ENCODE peak calls at places on chromosomes 11 and 22, in eight cellular contexts. One of them, this sample, is unnamed.

GRCh38 chr11:128949791-128950454 is 7.3 kb upstream of the TP53AIP1 start:
- DNase-seq in mesenchymal stem cell: peak; percentile 18
- DNase-seq in hepatocyte: no peak
- DNase-seq in kidney: no peak
- DNase-seq in right cardiac atrium: no peak
- DNase-seq in ovary: no peak
- DNase-seq in SK-N-SH: no peak
- DNase-seq in endodermal cell: no peak
- DNase-seq in this sample: no peak

GRCh38 chr22:49775191-49776052 is 52.3 kb downstream of the BRD1 start:
- DNase-seq in hepatocyte: no peak
- DNase-seq in mesenchymal stem cell: no peak
- DNase-seq in SK-N-SH: no peak
- DNase-seq in endodermal cell: no peak
- DNase-seq in right cardiac atrium: peak; percentile 59
- DNase-seq in kidney: peak; percentile 53
- DNase-seq in ovary: no peak
- DNase-seq in this sample: no peak

GRCh38 chr11:59102259-59102765 is 4.7 kb upstream of the FAM111B start:
- DNase-seq in hepatocyte: peak; percentile 78
- DNase-seq in SK-N-SH: no peak
- DNase-seq in right cardiac atrium: peak; percentile 69
- DNase-seq in endodermal cell: peak; percentile 95
- DNase-seq in mesenchymal stem cell: peak; percentile 63
- DNase-seq in kidney: peak; percentile 71
- DNase-seq in ovary: peak; percentile 11
- DNase-seq in this sample: peak; percentile 32

GRCh38 chr22:46027219-46028068 is 50.5 kb upstream of the WNT7B start:
- DNase-seq in ovary: peak; percentile 84
- DNase-seq in right cardiac atrium: peak; percentile 91
- DNase-seq in kidney: peak; percentile 91
- DNase-seq in hepatocyte: peak; percentile 78
- DNase-seq in mesenchymal stem cell: no peak
- DNase-seq in SK-N-SH: no peak
- DNase-seq in endodermal cell: peak; percentile 72
- DNase-seq in this sample: no peak

GRCh38 chr11:82979824-82980223 is 78.3 kb downstream of the DDIAS start:
- DNase-seq in SK-N-SH: no peak
- DNase-seq in right cardiac atrium: no peak
- DNase-seq in kidney: no peak
- DNase-seq in ovary: no peak
- DNase-seq in mesenchymal stem cell: no peak
- DNase-seq in endodermal cell: no peak
- DNase-seq in hepatocyte: no peak
- DNase-seq in this sample: no peak

GRCh38 chr11:47109882-47110281 is 66.8 kb downstream of the ARFGAP2 start:
- DNase-seq in SK-N-SH: no peak
- DNase-seq in ovary: no peak
- DNase-seq in endodermal cell: no peak
- DNase-seq in right cardiac atrium: no peak
- DNase-seq in mesenchymal stem cell: no peak
- DNase-seq in kidney: no peak
- DNase-seq in hepatocyte: no peak
- DNase-seq in this sample: no peak

GRCh38 chr22:38844661-38845367 is 986 bp upstream of the NPTXR start:
- DNase-seq in hepatocyte: no peak
- DNase-seq in ovary: no peak
- DNase-seq in SK-N-SH: no peak
- DNase-seq in kidney: no peak
- DNase-seq in mesenchymal stem cell: peak; percentile 5
- DNase-seq in right cardiac atrium: peak; percentile 23
- DNase-seq in endodermal cell: no peak
- DNase-seq in this sample: no peak

GRCh38 chr11:36945384-36945783 is 347.3 kb upstream of the RAG2 start:
- DNase-seq in endodermal cell: no peak
- DNase-seq in mesenchymal stem cell: peak; percentile 11
- DNase-seq in hepatocyte: peak; percentile 19
- DNase-seq in right cardiac atrium: no peak
- DNase-seq in ovary: no peak
- DNase-seq in kidney: no peak
- DNase-seq in SK-N-SH: peak; percentile 19
- DNase-seq in this sample: no peak

GRCh38 chr11:115078461-115079438 is 400.4 kb downstream of the NXPE2 start:
- DNase-seq in endodermal cell: no peak
- DNase-seq in hepatocyte: no peak
- DNase-seq in kidney: no peak
- DNase-seq in mesenchymal stem cell: no peak
- DNase-seq in right cardiac atrium: no peak
- DNase-seq in SK-N-SH: no peak
- DNase-seq in ovary: no peak
- DNase-seq in this sample: no peak

GRCh38 chr22:45413368-45414211 is at the start of the genes RIBC2 and SMC1B:
- DNase-seq in SK-N-SH: no peak
- DNase-seq in hepatocyte: peak; percentile 90
- DNase-seq in ovary: peak; percentile 75
- DNase-seq in mesenchymal stem cell: peak; percentile 84
- DNase-seq in kidney: peak; percentile 81
- DNase-seq in endodermal cell: peak; percentile 93
- DNase-seq in right cardiac atrium: peak; percentile 91
- DNase-seq in this sample: peak; percentile 80

GRCh38 chr11:61480261-61480660 is 28.3 kb upstream of the LRRC10B start:
- DNase-seq in mesenchymal stem cell: no peak
- DNase-seq in kidney: no peak
- DNase-seq in SK-N-SH: no peak
- DNase-seq in right cardiac atrium: no peak
- DNase-seq in endodermal cell: no peak
- DNase-seq in hepatocyte: no peak
- DNase-seq in ovary: no peak
- DNase-seq in this sample: no peak

GRCh38 chr11:126405374-126405773 is 49.9 kb downstream of the ST3GAL4 start:
- DNase-seq in kidney: no peak
- DNase-seq in hepatocyte: no peak
- DNase-seq in SK-N-SH: no peak
- DNase-seq in endodermal cell: no peak
- DNase-seq in right cardiac atrium: no peak
- DNase-seq in ovary: no peak
- DNase-seq in mesenchymal stem cell: no peak
- DNase-seq in this sample: no peak

GRCh38 chr11:36239636-36240035 is 49.6 kb downstream of the COMMD9 start:
- DNase-seq in ovary: no peak
- DNase-seq in right cardiac atrium: no peak
- DNase-seq in SK-N-SH: no peak
- DNase-seq in hepatocyte: no peak
- DNase-seq in kidney: no peak
- DNase-seq in endodermal cell: no peak
- DNase-seq in mesenchymal stem cell: no peak
- DNase-seq in this sample: no peak

GRCh38 chr22:18095101-18095805 is 15.4 kb upstream of the TUBA8 start:
- DNase-seq in SK-N-SH: no peak
- DNase-seq in hepatocyte: no peak
- DNase-seq in ovary: no peak
- DNase-seq in mesenchymal stem cell: no peak
- DNase-seq in kidney: no peak
- DNase-seq in right cardiac atrium: no peak
- DNase-seq in endodermal cell: no peak
- DNase-seq in this sample: no peak

GRCh38 chr11:34235591-34236071 is 122.2 kb downstream of the ABTB2 start:
- DNase-seq in hepatocyte: no peak
- DNase-seq in kidney: no peak
- DNase-seq in SK-N-SH: no peak
- DNase-seq in right cardiac atrium: no peak
- DNase-seq in mesenchymal stem cell: no peak
- DNase-seq in endodermal cell: peak; percentile 70
- DNase-seq in ovary: no peak
- DNase-seq in this sample: no peak

GRCh38 chr11:75966546-75967287 is 151.7 kb downstream of the UVRAG start:
- DNase-seq in SK-N-SH: no peak
- DNase-seq in endodermal cell: no peak
- DNase-seq in kidney: no peak
- DNase-seq in right cardiac atrium: no peak
- DNase-seq in hepatocyte: peak; percentile 19
- DNase-seq in mesenchymal stem cell: peak; percentile 82
- DNase-seq in ovary: no peak
- DNase-seq in this sample: no peak

GRCh38 chr22:50672471-50673230 is at the start of gene SHANK3:
- DNase-seq in endodermal cell: peak; percentile 48
- DNase-seq in SK-N-SH: peak; percentile 48
- DNase-seq in kidney: peak; percentile 86
- DNase-seq in ovary: no peak
- DNase-seq in right cardiac atrium: peak; percentile 90
- DNase-seq in mesenchymal stem cell: no peak
- DNase-seq in hepatocyte: peak; percentile 3
- DNase-seq in this sample: no peak

GRCh38 chr11:102470257-102470656 is 17.7 kb upstream of the TMEM123 start:
- DNase-seq in mesenchymal stem cell: no peak
- DNase-seq in kidney: no peak
- DNase-seq in right cardiac atrium: no peak
- DNase-seq in ovary: no peak
- DNase-seq in SK-N-SH: no peak
- DNase-seq in hepatocyte: no peak
- DNase-seq in endodermal cell: no peak
- DNase-seq in this sample: peak; percentile 73

GRCh38 chr11:2466069-2466801 is 21.4 kb downstream of the KCNQ1 start:
- DNase-seq in ovary: no peak
- DNase-seq in right cardiac atrium: no peak
- DNase-seq in endodermal cell: peak; percentile 17
- DNase-seq in kidney: no peak
- DNase-seq in SK-N-SH: no peak
- DNase-seq in hepatocyte: no peak
- DNase-seq in mesenchymal stem cell: no peak
- DNase-seq in this sample: no peak

GRCh38 chr11:7597620-7598019 is 75.7 kb downstream of the CYB5R2 start:
- DNase-seq in endodermal cell: no peak
- DNase-seq in ovary: no peak
- DNase-seq in right cardiac atrium: no peak
- DNase-seq in mesenchymal stem cell: no peak
- DNase-seq in kidney: peak; percentile 87
- DNase-seq in hepatocyte: peak; percentile 68
- DNase-seq in SK-N-SH: no peak
- DNase-seq in this sample: no peak

GRCh38 chr22:27495325-27495724 is 306.2 kb downstream of the MN1 start:
- DNase-seq in ovary: no peak
- DNase-seq in SK-N-SH: no peak
- DNase-seq in endodermal cell: no peak
- DNase-seq in hepatocyte: no peak
- DNase-seq in mesenchymal stem cell: no peak
- DNase-seq in kidney: no peak
- DNase-seq in right cardiac atrium: no peak
- DNase-seq in this sample: no peak

GRCh38 chr22:42648368-42649260 is 578 bp downstream of the CYB5R3 start:
- DNase-seq in SK-N-SH: no peak
- DNase-seq in mesenchymal stem cell: peak; percentile 52
- DNase-seq in hepatocyte: peak; percentile 79
- DNase-seq in endodermal cell: no peak
- DNase-seq in right cardiac atrium: peak; percentile 88
- DNase-seq in ovary: peak; percentile 62
- DNase-seq in kidney: peak; percentile 87
- DNase-seq in this sample: peak; percentile 41

GRCh38 chr11:1305558-1306056 is 3.8 kb downstream of the TOLLIP start:
- DNase-seq in endodermal cell: peak; percentile 38
- DNase-seq in hepatocyte: peak; percentile 41
- DNase-seq in SK-N-SH: peak; percentile 12
- DNase-seq in right cardiac atrium: peak; percentile 46
- DNase-seq in ovary: no peak
- DNase-seq in kidney: no peak
- DNase-seq in mesenchymal stem cell: no peak
- DNase-seq in this sample: no peak

GRCh38 chr11:88507771-88508557 is 170.4 kb upstream of the CTSC start:
- DNase-seq in hepatocyte: no peak
- DNase-seq in ovary: no peak
- DNase-seq in endodermal cell: no peak
- DNase-seq in kidney: no peak
- DNase-seq in right cardiac atrium: no peak
- DNase-seq in mesenchymal stem cell: peak; percentile 18
- DNase-seq in SK-N-SH: no peak
- DNase-seq in this sample: no peak

GRCh38 chr22:44023404-44024287 is 456 bp upstream of the PARVB start:
- DNase-seq in mesenchymal stem cell: peak; percentile 61
- DNase-seq in right cardiac atrium: peak; percentile 85
- DNase-seq in hepatocyte: peak; percentile 65
- DNase-seq in SK-N-SH: peak; percentile 87
- DNase-seq in ovary: peak; percentile 57
- DNase-seq in endodermal cell: peak; percentile 77
- DNase-seq in kidney: peak; percentile 87
- DNase-seq in this sample: peak; percentile 8

GRCh38 chr11:45089845-45090499 is 56.5 kb upstream of the PRDM11 start:
- DNase-seq in mesenchymal stem cell: peak; percentile 76
- DNase-seq in kidney: peak; percentile 37
- DNase-seq in ovary: no peak
- DNase-seq in SK-N-SH: no peak
- DNase-seq in right cardiac atrium: no peak
- DNase-seq in endodermal cell: peak; percentile 78
- DNase-seq in hepatocyte: no peak
- DNase-seq in this sample: no peak
- H3K4me1 ChIP-seq in mesenchymal stem cell: peaks cover 39% of the 10 kb centered on the region
- H3K4me1 ChIP-seq in kidney: peaks cover 16% of the 10 kb centered on the region
- H3K4me1 ChIP-seq in ovary: peaks cover 8% of the 10 kb centered on the region
- H3K4me1 ChIP-seq in SK-N-SH: peaks cover 9% of the 10 kb centered on the region
- H3K4me1 ChIP-seq in right cardiac atrium: peaks cover 15% of the 10 kb centered on the region
- H3K4me1 ChIP-seq in endodermal cell: no peaks in the 10 kb centered on the region
- H3K4me1 ChIP-seq in hepatocyte: peaks cover 15% of the 10 kb centered on the region
- H3K4me1 ChIP-seq in this sample: peaks cover 12% of the 10 kb centered on the region

DNA sequence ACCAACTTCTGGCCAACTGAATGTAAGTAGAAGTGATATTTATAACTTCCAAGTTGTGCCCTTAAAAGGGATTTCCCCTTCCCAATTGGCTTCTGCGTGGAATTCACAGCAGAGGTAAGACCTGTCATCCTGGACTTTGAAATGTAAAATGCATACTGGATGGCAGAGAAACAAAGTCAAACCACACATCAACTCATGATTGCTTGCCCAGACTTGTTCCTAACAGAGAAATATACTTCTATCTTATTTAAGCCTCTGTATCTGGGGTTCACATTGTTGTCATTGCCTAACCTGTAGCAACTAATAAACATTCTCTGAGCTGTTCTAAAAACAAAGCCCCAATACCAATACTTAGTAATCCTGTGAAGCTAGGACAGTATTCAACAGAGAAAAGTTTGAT is 6.2 kb downstream of the ME3 start:
- DNase-seq in right cardiac atrium: no peak
- DNase-seq in endodermal cell: no peak
- DNase-seq in kidney: no peak
- DNase-seq in ovary: no peak
- DNase-seq in hepatocyte: no peak
- DNase-seq in SK-N-SH: no peak
- DNase-seq in mesenchymal stem cell: no peak
- DNase-seq in this sample: no peak
- H3K27ac ChIP-seq in right cardiac atrium: no peak overlapping the region
- H3K27ac ChIP-seq in endodermal cell: no peak overlapping the region
- H3K27ac ChIP-seq in kidney: no peak overlapping the region
- H3K27ac ChIP-seq in ovary: no peak overlapping the region
- H3K27ac ChIP-seq in hepatocyte: no peak overlapping the region
- H3K27ac ChIP-seq in SK-N-SH: no peak overlapping the region
- H3K27ac ChIP-seq in mesenchymal stem cell: no peak overlapping the region
- H3K27ac ChIP-seq in this sample: no peak overlapping the region

GRCh38 chr11:4186464-4187054 is 92.0 kb downstream of the RRM1 start:
- DNase-seq in endodermal cell: no peak
- DNase-seq in hepatocyte: no peak
- DNase-seq in right cardiac atrium: no peak
- DNase-seq in SK-N-SH: no peak
- DNase-seq in ovary: no peak
- DNase-seq in kidney: no peak
- DNase-seq in mesenchymal stem cell: no peak
- DNase-seq in this sample: no peak
- H3K4me3 ChIP-seq in endodermal cell: peak overlapping the region; percentile 80
- H3K4me3 ChIP-seq in hepatocyte: peak overlapping the region; percentile 65
- H3K4me3 ChIP-seq in right cardiac atrium: no peak overlapping the region
- H3K4me3 ChIP-seq in SK-N-SH: peak overlapping the region; percentile 66
- H3K4me3 ChIP-seq in ovary: peak overlapping the region; percentile 52
- H3K4me3 ChIP-seq in kidney: peak overlapping the region; percentile 55
- H3K4me3 ChIP-seq in mesenchymal stem cell: no peak overlapping the region
- H3K4me3 ChIP-seq in this sample: no peak overlapping the region

GRCh38 chr11:65892661-65893317 is 2.3 kb downstream of the CCDC85B start:
- DNase-seq in kidney: peak; percentile 50
- DNase-seq in ovary: no peak
- DNase-seq in endodermal cell: no peak
- DNase-seq in SK-N-SH: no peak
- DNase-seq in mesenchymal stem cell: no peak
- DNase-seq in right cardiac atrium: peak; percentile 60
- DNase-seq in hepatocyte: no peak
- DNase-seq in this sample: no peak
- H3K4me1 ChIP-seq in kidney: peaks cover 30% of the 10 kb centered on the region
- H3K4me1 ChIP-seq in ovary: peaks cover 19% of the 10 kb centered on the region
- H3K4me1 ChIP-seq in endodermal cell: no peaks in the 10 kb centered on the region
- H3K4me1 ChIP-seq in SK-N-SH: peaks cover 39% of the 10 kb centered on the region
- H3K4me1 ChIP-seq in mesenchymal stem cell: peaks cover 49% of the 10 kb centered on the region
- H3K4me1 ChIP-seq in right cardiac atrium: peaks cover 7% of the 10 kb centered on the region
- H3K4me1 ChIP-seq in hepatocyte: peaks cover 30% of the 10 kb centered on the region
- H3K4me1 ChIP-seq in this sample: peaks cover 56% of the 10 kb centered on the region

This sample was measured in CD4-positive, alpha-beta memory T cell.